ENCODE peak calls at places on chromosomes 6 and 20, in eight cellular contexts. One of them, this sample, is unnamed.
A peak's percentile ranks its signal among the peaks of the same experiment; 100 is the strongest.

GRCh38 chr20:59518881-59519706 is 85.2 kb upstream of the PHACTR3 start:
- DNase-seq in HCT116: peak; percentile 51
- DNase-seq in H1: peak; percentile 62
- DNase-seq in K562: peak; percentile 65
- DNase-seq in endothelial cell of umbilical vein: peak; percentile 46
- DNase-seq in GM12878: no peak
- DNase-seq in HepG2: peak; percentile 73
- DNase-seq in A549: peak; percentile 65
- DNase-seq in this sample: peak; percentile 69

GRCh38 chr20:16898433-16898832 is 150.3 kb downstream of the OTOR start:
- DNase-seq in A549: no peak
- DNase-seq in HCT116: no peak
- DNase-seq in endothelial cell of umbilical vein: no peak
- DNase-seq in HepG2: no peak
- DNase-seq in H1: no peak
- DNase-seq in GM12878: no peak
- DNase-seq in K562: no peak
- DNase-seq in this sample: no peak

GRCh38 chr6:145809785-145810184 is 4.8 kb downstream of the FBXO30 start:
- DNase-seq in A549: no peak
- DNase-seq in endothelial cell of umbilical vein: no peak
- DNase-seq in HepG2: no peak
- DNase-seq in H1: no peak
- DNase-seq in GM12878: no peak
- DNase-seq in K562: no peak
- DNase-seq in HCT116: no peak
- DNase-seq in this sample: no peak

GRCh38 chr6:63352587-63353281 is 33.0 kb upstream of the LGSN start:
- DNase-seq in A549: peak; percentile 57
- DNase-seq in endothelial cell of umbilical vein: peak; percentile 27
- DNase-seq in H1: no peak
- DNase-seq in K562: no peak
- DNase-seq in GM12878: peak; percentile 88
- DNase-seq in HepG2: peak; percentile 80
- DNase-seq in HCT116: peak; percentile 36
- DNase-seq in this sample: peak; percentile 96

GRCh38 chr6:149897015-149897697 is 757 bp downstream of the RAET1E start:
- DNase-seq in HepG2: no peak
- DNase-seq in A549: peak; percentile 46
- DNase-seq in H1: no peak
- DNase-seq in K562: no peak
- DNase-seq in HCT116: peak; percentile 23
- DNase-seq in GM12878: no peak
- DNase-seq in endothelial cell of umbilical vein: peak; percentile 11
- DNase-seq in this sample: no peak

GRCh38 chr20:2108987-2109386 is 7.4 kb downstream of the STK35 start:
- DNase-seq in A549: peak; percentile 45
- DNase-seq in endothelial cell of umbilical vein: no peak
- DNase-seq in K562: no peak
- DNase-seq in H1: no peak
- DNase-seq in HCT116: peak; percentile 7
- DNase-seq in GM12878: no peak
- DNase-seq in HepG2: peak; percentile 33
- DNase-seq in this sample: no peak

GRCh38 chr6:159084493-159085091 is 39.8 kb upstream of the TAGAP start:
- DNase-seq in A549: no peak
- DNase-seq in HCT116: no peak
- DNase-seq in HepG2: no peak
- DNase-seq in K562: no peak
- DNase-seq in endothelial cell of umbilical vein: no peak
- DNase-seq in H1: no peak
- DNase-seq in GM12878: no peak
- DNase-seq in this sample: peak; percentile 66

GRCh38 chr6:65819152-65819551 is 112.1 kb upstream of the EYS start:
- DNase-seq in A549: peak; percentile 94
- DNase-seq in GM12878: no peak
- DNase-seq in H1: no peak
- DNase-seq in K562: no peak
- DNase-seq in HepG2: no peak
- DNase-seq in HCT116: no peak
- DNase-seq in endothelial cell of umbilical vein: no peak
- DNase-seq in this sample: no peak

GRCh38 chr20:25587536-25587935 is 2.2 kb upstream of the NINL start:
- DNase-seq in endothelial cell of umbilical vein: no peak
- DNase-seq in HepG2: no peak
- DNase-seq in A549: no peak
- DNase-seq in K562: no peak
- DNase-seq in HCT116: no peak
- DNase-seq in H1: no peak
- DNase-seq in GM12878: no peak
- DNase-seq in this sample: no peak

GRCh38 chr6:159979136-159979874 is 10.4 kb downstream of the IGF2R start:
- DNase-seq in endothelial cell of umbilical vein: peak; percentile 46
- DNase-seq in H1: no peak
- DNase-seq in A549: no peak
- DNase-seq in GM12878: peak; percentile 75
- DNase-seq in HepG2: peak; percentile 82
- DNase-seq in HCT116: no peak
- DNase-seq in K562: peak; percentile 65
- DNase-seq in this sample: peak; percentile 98

GRCh38 chr6:129981598-129981997 is 36.8 kb upstream of the L3MBTL3 start:
- DNase-seq in GM12878: no peak
- DNase-seq in endothelial cell of umbilical vein: peak; percentile 10
- DNase-seq in HepG2: no peak
- DNase-seq in HCT116: peak; percentile 12
- DNase-seq in H1: no peak
- DNase-seq in A549: peak; percentile 4
- DNase-seq in K562: no peak
- DNase-seq in this sample: no peak

GRCh38 chr6:130409394-130410095 is 43.7 kb downstream of the TMEM200A start:
- DNase-seq in K562: no peak
- DNase-seq in HepG2: no peak
- DNase-seq in GM12878: no peak
- DNase-seq in HCT116: no peak
- DNase-seq in A549: no peak
- DNase-seq in endothelial cell of umbilical vein: no peak
- DNase-seq in H1: no peak
- DNase-seq in this sample: no peak

GRCh38 chr6:130537447-130537846 is 171.6 kb downstream of the TMEM200A start:
- DNase-seq in HCT116: no peak
- DNase-seq in HepG2: no peak
- DNase-seq in GM12878: no peak
- DNase-seq in H1: no peak
- DNase-seq in K562: no peak
- DNase-seq in endothelial cell of umbilical vein: no peak
- DNase-seq in A549: no peak
- DNase-seq in this sample: no peak

GRCh38 chr6:4665489-4666417 is 110.5 kb upstream of the CDYL start:
- DNase-seq in GM12878: no peak
- DNase-seq in endothelial cell of umbilical vein: no peak
- DNase-seq in K562: no peak
- DNase-seq in H1: peak; percentile 3
- DNase-seq in A549: no peak
- DNase-seq in HepG2: no peak
- DNase-seq in HCT116: no peak
- DNase-seq in this sample: no peak

GRCh38 chr6:127384007-127384406 is 40.6 kb upstream of the ECHDC1 start:
- DNase-seq in GM12878: no peak
- DNase-seq in A549: no peak
- DNase-seq in K562: no peak
- DNase-seq in HCT116: no peak
- DNase-seq in H1: no peak
- DNase-seq in HepG2: no peak
- DNase-seq in endothelial cell of umbilical vein: no peak
- DNase-seq in this sample: no peak

GRCh38 chr6:79040083-79040482 is 38.0 kb downstream of the PHIP start:
- DNase-seq in GM12878: no peak
- DNase-seq in H1: no peak
- DNase-seq in A549: no peak
- DNase-seq in endothelial cell of umbilical vein: no peak
- DNase-seq in HepG2: no peak
- DNase-seq in K562: no peak
- DNase-seq in HCT116: no peak
- DNase-seq in this sample: no peak

GRCh38 chr20:1462001-1462400 is 4.6 kb downstream of the NSFL1C start:
- DNase-seq in K562: no peak
- DNase-seq in endothelial cell of umbilical vein: no peak
- DNase-seq in HepG2: no peak
- DNase-seq in H1: peak; percentile 26
- DNase-seq in A549: no peak
- DNase-seq in HCT116: no peak
- DNase-seq in GM12878: no peak
- DNase-seq in this sample: no peak

GRCh38 chr6:164130151-164130550 is 715.6 kb downstream of the QKI start:
- DNase-seq in HCT116: no peak
- DNase-seq in H1: no peak
- DNase-seq in K562: no peak
- DNase-seq in HepG2: no peak
- DNase-seq in endothelial cell of umbilical vein: no peak
- DNase-seq in GM12878: no peak
- DNase-seq in A549: no peak
- DNase-seq in this sample: no peak

GRCh38 chr6:116443105-116443504 is 18.1 kb upstream of the CALHM6 start:
- DNase-seq in endothelial cell of umbilical vein: no peak
- DNase-seq in H1: no peak
- DNase-seq in HCT116: no peak
- DNase-seq in A549: no peak
- DNase-seq in GM12878: no peak
- DNase-seq in K562: no peak
- DNase-seq in HepG2: no peak
- DNase-seq in this sample: no peak

GRCh38 chr6:39566381-39566934 is 158.8 kb downstream of the KIF6 start:
- DNase-seq in A549: no peak
- DNase-seq in HCT116: no peak
- DNase-seq in H1: no peak
- DNase-seq in GM12878: no peak
- DNase-seq in HepG2: no peak
- DNase-seq in K562: no peak
- DNase-seq in endothelial cell of umbilical vein: no peak
- DNase-seq in this sample: no peak

GRCh38 chr20:6008254-6008653 is 45.6 kb downstream of the LRRN4 start:
- DNase-seq in HepG2: peak; percentile 86
- DNase-seq in A549: peak; percentile 78
- DNase-seq in endothelial cell of umbilical vein: peak; percentile 74
- DNase-seq in H1: no peak
- DNase-seq in K562: no peak
- DNase-seq in HCT116: no peak
- DNase-seq in GM12878: no peak
- DNase-seq in this sample: peak; percentile 90

GRCh38 chr6:24898607-24899133 is 37.1 kb downstream of the RIPOR2 start:
- DNase-seq in endothelial cell of umbilical vein: no peak
- DNase-seq in GM12878: no peak
- DNase-seq in HCT116: no peak
- DNase-seq in K562: no peak
- DNase-seq in HepG2: no peak
- DNase-seq in H1: no peak
- DNase-seq in A549: no peak
- DNase-seq in this sample: no peak

GRCh38 chr20:7770578-7770977 is 169.7 kb downstream of the HAO1 start:
- DNase-seq in HCT116: no peak
- DNase-seq in GM12878: peak; percentile 65
- DNase-seq in H1: no peak
- DNase-seq in A549: no peak
- DNase-seq in K562: no peak
- DNase-seq in HepG2: no peak
- DNase-seq in endothelial cell of umbilical vein: peak; percentile 36
- DNase-seq in this sample: no peak

GRCh38 chr6:15160812-15161211 is 85.1 kb upstream of the JARID2 start:
- DNase-seq in HepG2: no peak
- DNase-seq in K562: no peak
- DNase-seq in H1: no peak
- DNase-seq in A549: no peak
- DNase-seq in GM12878: no peak
- DNase-seq in HCT116: no peak
- DNase-seq in endothelial cell of umbilical vein: no peak
- DNase-seq in this sample: no peak

GRCh38 chr20:63682384-63683139 is 13.9 kb upstream of the TNFRSF6B start:
- DNase-seq in K562: no peak
- DNase-seq in endothelial cell of umbilical vein: peak; percentile 92
- DNase-seq in GM12878: no peak
- DNase-seq in HepG2: peak; percentile 63
- DNase-seq in A549: peak; percentile 94
- DNase-seq in H1: no peak
- DNase-seq in HCT116: peak; percentile 97
- DNase-seq in this sample: peak; percentile 72
- TF ChIP-seq MAX in K562: no peak
- TF ChIP-seq MAX in endothelial cell of umbilical vein: no peak
- TF ChIP-seq MAX in GM12878: no peak
- TF ChIP-seq MAX in HepG2: peak; percentile 19
- TF ChIP-seq MAX in A549: peak; percentile 84
- TF ChIP-seq MAX in H1: no peak
- TF ChIP-seq MAX in HCT116: no peak
- TF ChIP-seq MAX in this sample: no peak

GRCh38 chr6:56518995-56519767 is 123.5 kb downstream of the DST start:
- DNase-seq in A549: no peak
- DNase-seq in HCT116: no peak
- DNase-seq in GM12878: no peak
- DNase-seq in K562: no peak
- DNase-seq in H1: no peak
- DNase-seq in endothelial cell of umbilical vein: no peak
- DNase-seq in HepG2: no peak
- DNase-seq in this sample: no peak
- TF ChIP-seq POLR2A in A549: no peak
- TF ChIP-seq POLR2A in HCT116: no peak
- TF ChIP-seq POLR2A in GM12878: no peak
- TF ChIP-seq POLR2A in K562: no peak
- TF ChIP-seq POLR2A in H1: no peak
- TF ChIP-seq POLR2A in endothelial cell of umbilical vein: no peak
- TF ChIP-seq POLR2A in HepG2: no peak
- TF ChIP-seq POLR2A in this sample: no peak

GRCh38 chr6:84428300-84428907 is 201.0 kb upstream of the CEP162 start:
- DNase-seq in A549: peak; percentile 51
- DNase-seq in H1: peak; percentile 60
- DNase-seq in K562: peak; percentile 46
- DNase-seq in HepG2: peak; percentile 16
- DNase-seq in HCT116: peak; percentile 44
- DNase-seq in endothelial cell of umbilical vein: peak; percentile 82
- DNase-seq in GM12878: no peak
- DNase-seq in this sample: peak; percentile 56
- TF ChIP-seq MAX in A549: no peak
- TF ChIP-seq MAX in H1: no peak
- TF ChIP-seq MAX in K562: no peak
- TF ChIP-seq MAX in HepG2: no peak
- TF ChIP-seq MAX in HCT116: no peak
- TF ChIP-seq MAX in endothelial cell of umbilical vein: no peak
- TF ChIP-seq MAX in GM12878: no peak
- TF ChIP-seq MAX in this sample: no peak

DNA sequence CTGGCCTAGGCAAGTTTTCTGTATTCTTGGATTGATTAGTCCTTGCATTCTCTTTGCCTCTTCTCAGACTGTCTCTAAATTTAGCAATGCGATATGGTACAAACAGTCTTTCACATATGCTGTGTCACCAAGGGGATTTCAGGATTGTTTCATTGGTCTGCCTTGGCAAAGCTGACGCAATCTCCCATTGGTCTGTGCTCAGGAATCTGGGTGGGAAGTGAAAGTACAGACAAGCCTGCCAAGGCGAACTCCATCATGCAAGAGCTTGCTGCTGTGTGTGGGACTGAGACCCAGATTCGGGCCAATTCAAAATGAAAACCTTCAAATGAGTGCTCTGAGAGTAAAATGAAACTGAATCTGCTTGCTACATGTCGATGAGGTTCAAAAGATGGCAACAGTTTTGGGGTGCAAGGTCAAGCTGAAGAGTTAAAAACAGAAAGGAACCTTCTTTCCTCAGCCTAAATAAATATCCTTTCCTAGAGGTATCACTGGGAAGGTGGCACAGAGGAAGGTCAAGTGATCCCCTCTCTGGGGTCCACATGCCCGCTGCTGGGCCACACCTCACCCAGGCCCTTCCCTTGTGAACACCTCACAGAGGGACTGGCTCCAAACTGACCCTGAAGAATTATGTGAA is 198.8 kb upstream of the PREP start:
- DNase-seq in H1: no peak
- DNase-seq in K562: peak; percentile 14
- DNase-seq in A549: peak; percentile 98
- DNase-seq in GM12878: peak; percentile 99
- DNase-seq in HepG2: peak; percentile 36
- DNase-seq in HCT116: no peak
- DNase-seq in endothelial cell of umbilical vein: no peak
- DNase-seq in this sample: peak; percentile 60
- TF ChIP-seq POLR2A in H1: no peak
- TF ChIP-seq POLR2A in K562: no peak
- TF ChIP-seq POLR2A in A549: no peak
- TF ChIP-seq POLR2A in GM12878: peak; percentile 50
- TF ChIP-seq POLR2A in HepG2: no peak
- TF ChIP-seq POLR2A in HCT116: no peak
- TF ChIP-seq POLR2A in endothelial cell of umbilical vein: no peak
- TF ChIP-seq POLR2A in this sample: no peak

This sample was measured in NB4.